ENCODE peak calls at places on chromosomes 16 and 17, in four cellular contexts. M is HT1080; R is amniotic epithelial cell; N is effector memory CD4-positive, alpha-beta T cell. O is an unnamed sample.

GRCh38 chr16:15949210-15950166 is at the start of gene ABCC1:
- DNase-seq in R (no peak), N (peak), M (no peak), O (peak)

GRCh38 chr17:63837480-63837879 is 5.0 kb downstream of the SMARCD2 start:
- DNase-seq in N (no peak), M (no peak), R (no peak), O (no peak)

GRCh38 chr16:49527621-49528020 is 154.0 kb downstream of the C16orf78 start:
- DNase-seq in R (no peak), N (no peak), M (no peak), O (no peak)

GRCh38 chr16:53991181-53992056 is 287.5 kb downstream of the FTO start:
- DNase-seq in N (no peak), R (peak), M (peak), O (no peak)

GRCh38 chr16:9316615-9317014 is 225.2 kb downstream of the HAPSTR1 start:
- DNase-seq in M (no peak), R (no peak), N (no peak), O (no peak)

GRCh38 chr16:88716601-88717001 is 10.3 kb downstream of the CTU2 start:
- DNase-seq in R (no peak), N (no peak), M (no peak), O (no peak)

GRCh38 chr17:83089322-83090156 is 10.1 kb downstream of the METRNL start:
- DNase-seq in M (no peak), R (peak), N (no peak), O (no peak)

GRCh38 chr17:13074026-13074425 is 56.2 kb upstream of the ELAC2 start:
- DNase-seq in M (peak), N (no peak), R (no peak), O (no peak)

GRCh38 chr16:27270389-27270788 is 1.8 kb upstream of the NSMCE1 start:
- DNase-seq in N (no peak), R (no peak), M (no peak), O (no peak)

GRCh38 chr17:55089955-55090573 is 121.5 kb downstream of the STXBP4 start:
- DNase-seq in M (peak), N (peak), R (peak), O (peak)

GRCh38 chr16:6836771-6837170 is 495.9 kb upstream of the RBFOX1 start:
- DNase-seq in M (peak), R (no peak), N (no peak), O (no peak)

GRCh38 chr17:29581583-29582253 is 7.7 kb downstream of the GIT1 start:
- DNase-seq in N (no peak), R (no peak), M (no peak), O (no peak)

GRCh38 chr16:8262299-8262698 is 328.0 kb downstream of the TMEM114 start:
- DNase-seq in R (no peak), N (no peak), M (peak), O (no peak)

GRCh38 chr17:79028496-79029326 is 4.7 kb downstream of the C1QTNF1 start:
- DNase-seq in R (no peak), M (no peak), N (no peak), O (no peak)

GRCh38 chr16:65059421-65059980 is 62.4 kb downstream of the CDH11 start:
- DNase-seq in R (no peak), N (no peak), M (no peak), O (no peak)

GRCh38 chr17:47810200-47810821 is 11.3 kb downstream of the OSBPL7 start:
- DNase-seq in R (peak), M (peak), N (no peak), O (no peak)

GRCh38 chr17:41659813-41660212 is 28.9 kb upstream of the EIF1 start:
- DNase-seq in M (no peak), N (no peak), R (peak), O (no peak)

GRCh38 chr16:87203060-87203656 is 114.0 kb downstream of the C16orf95 start:
- DNase-seq in N (no peak), M (peak), R (peak), O (no peak)

GRCh38 chr17:56125830-56126819 is 27.1 kb upstream of the ANKFN1 start:
- DNase-seq in R (peak), N (no peak), M (peak), O (no peak)

GRCh38 chr17:68445671-68446070 is 11.6 kb downstream of the WIPI1 start:
- DNase-seq in R (no peak), N (no peak), M (no peak), O (no peak)

GRCh38 chr17:82240506-82241182 is 11.8 kb downstream of the SLC16A3 start:
- DNase-seq in R (no peak), N (no peak), M (no peak), O (no peak)

GRCh38 chr16:10809706-10810105 is 8.9 kb downstream of the TVP23A start:
- DNase-seq in M (no peak), N (no peak), R (no peak), O (no peak)

GRCh38 chr16:85296859-85297698 is 184.8 kb upstream of the CIBAR2 start:
- DNase-seq in R (no peak), N (peak), M (peak), O (peak)

GRCh38 chr17:2174471-2175293 is 119.8 kb downstream of the HIC1 start:
- DNase-seq in R (peak), M (peak), N (no peak), O (no peak)

GRCh38 chr17:58338454-58338841 is 9.9 kb upstream of the TSPOAP1 start:
- DNase-seq in M (no peak), R (no peak), N (no peak), O (no peak)

GRCh38 chr16:73610160-73610559 is 562.2 kb upstream of the ZFHX3 start:
- DNase-seq in R (no peak), N (no peak), M (no peak), O (no peak)

GRCh38 chr16:12321363-12321762 is 344.8 kb downstream of the SNX29 start:
- DNase-seq in M (no peak), N (no peak), R (no peak), O (no peak)

GRCh38 chr17:63314766-63315165 is 131.3 kb downstream of the CYB561 start:
- DNase-seq in R (no peak), N (no peak), M (no peak), O (no peak)

GRCh38 chr17:82357394-82357793 is 1.7 kb upstream of the TEX19 start:
- DNase-seq in N (no peak), M (no peak), R (no peak), O (no peak)

GRCh38 chr17:19242323-19242722 is 5.2 kb downstream of the EPN2 start:
- DNase-seq in R (no peak), M (no peak), N (no peak), O (no peak)

GRCh38 chr16:87003414-87003755 is 313.8 kb downstream of the C16orf95 start:
- DNase-seq in M (no peak), R (no peak), N (no peak), O (no peak)

GRCh38 chr16:50025544-50025931 is 513 bp downstream of the CNEP1R1 start:
- DNase-seq in N (peak), M (peak), R (peak), O (no peak)

GRCh38 chr16:68790130-68790761 is 53.1 kb upstream of the TANGO6 start:
- DNase-seq in N (no peak), R (peak), M (peak), O (no peak)

GRCh38 chr17:43813386-43813785 is 19.6 kb downstream of the MPP3 start:
- DNase-seq in R (no peak), M (no peak), N (no peak), O (no peak)

GRCh38 chr17:64547354-64547753 is 40.6 kb downstream of the CEP95 start:
- DNase-seq in N (no peak), M (no peak), R (no peak), O (no peak)

GRCh38 chr17:66098040-66098439 is 93.9 kb downstream of the CEP112 start:
- DNase-seq in N (no peak), R (no peak), M (peak), O (no peak)

O was measured in activated T-helper 9 cell treated with anti-CD3 and anti-CD28 coated beads, Interleukin-2, amount 50 U/mL, for 16 hours.